ENCODE peak calls at places on chromosome 21, in ten cellular contexts. U is body of pancreas, W is A549, P is IMR-90, R is tibial artery, Z is OCI-LY7, X is RWPE2, C is BE2C, Y is AG04450, F is stomach. M is an unnamed sample. For H3K9me3, the result is how much of the 10 kb centered on the place peaks cover.

GRCh38 chr21:23809573-23809972 is 1797.7 kb downstream of the MRPL39 start:
- DNase-seq in U (no peak), F (no peak), Z (no peak), X (no peak), C (no peak), W (no peak), P (no peak), R (no peak), Y (no peak), M (no peak)

GRCh38 chr21:24076179-24076578 is 1531.1 kb downstream of the MRPL39 start:
- DNase-seq in X (no peak), Y (peak), F (no peak), U (no peak), Z (no peak), W (no peak), P (peak), C (no peak), R (no peak), M (no peak)

GRCh38 chr21:36959020-36959835 is 7.2 kb downstream of the HLCS start:
- DNase-seq in F (no peak), P (no peak), Y (no peak), Z (no peak), W (no peak), U (no peak), X (no peak), C (no peak), R (no peak), M (no peak)

GRCh38 chr21:23638131-23638530 is 1969.2 kb downstream of the MRPL39 start:
- DNase-seq in F (no peak), C (no peak), Y (no peak), P (no peak), Z (no peak), U (no peak), R (no peak), W (no peak), X (no peak), M (no peak)

GRCh38 chr21:33265664-33266049 is 510 bp upstream of the IL10RB start:
- DNase-seq in Y (no peak), P (peak), Z (peak), C (no peak), U (no peak), R (peak), F (peak), W (no peak), X (no peak), M (peak)

GRCh38 chr21:19322360-19322759 is 918.8 kb upstream of the TMPRSS15 start:
- DNase-seq in W (no peak), R (no peak), X (no peak), F (no peak), C (no peak), U (no peak), Y (no peak), Z (no peak), P (no peak), M (no peak)

GRCh38 chr21:38914531-38915385 is 109.0 kb downstream of the ETS2 start:
- DNase-seq in P (peak), U (no peak), Y (no peak), C (no peak), X (no peak), Z (no peak), F (no peak), R (no peak), W (no peak), M (no peak)

GRCh38 chr21:38787461-38788274 is 18.1 kb upstream of the ETS2 start:
- DNase-seq in R (no peak), P (peak), Y (no peak), F (peak), W (peak), X (peak), Z (no peak), U (peak), C (peak), M (no peak)

GRCh38 chr21:14863745-14864210 is 201.0 kb downstream of the NRIP1 start:
- DNase-seq in Y (no peak), R (no peak), W (no peak), C (no peak), F (no peak), P (peak), Z (no peak), X (no peak), U (no peak), M (no peak)

GRCh38 chr21:33816148-33816547 is 99.5 kb downstream of the ATP5PO start:
- DNase-seq in Z (no peak), W (no peak), Y (no peak), X (no peak), P (no peak), R (no peak), C (no peak), F (no peak), U (no peak), M (no peak)

GRCh38 chr21:24123785-24124184 is 1483.5 kb downstream of the MRPL39 start:
- DNase-seq in C (no peak), F (no peak), Z (no peak), R (no peak), U (no peak), P (peak), W (no peak), X (no peak), Y (no peak), M (no peak)

GRCh38 chr21:33026878-33027400 is 1.2 kb downstream of the OLIG2 start:
- DNase-seq in C (no peak), W (no peak), U (no peak), X (no peak), F (no peak), Z (no peak), R (no peak), Y (no peak), P (peak), M (no peak)

GRCh38 chr21:43363506-43364260 is 63.2 kb downstream of the SIK1 start:
- DNase-seq in Z (no peak), C (no peak), U (no peak), R (no peak), W (no peak), X (no peak), P (no peak), F (no peak), Y (no peak), M (no peak)

GRCh38 chr21:23402929-23403520 is 2204.3 kb downstream of the MRPL39 start:
- DNase-seq in Z (no peak), F (no peak), C (no peak), X (no peak), P (no peak), U (no peak), R (no peak), Y (no peak), W (no peak), M (no peak)

GRCh38 chr21:8991088-8991907 is 1530.1 kb upstream of the TPTE start:
- DNase-seq in Z (no peak), R (no peak), F (no peak), Y (no peak), U (no peak), W (no peak), C (peak), P (no peak), X (no peak), M (no peak)

GRCh38 chr21:17083084-17083483 is 429.8 kb upstream of the CXADR start:
- DNase-seq in U (no peak), F (no peak), W (no peak), Z (no peak), X (no peak), P (no peak), Y (no peak), R (no peak), C (no peak), M (no peak)

GRCh38 chr21:16829532-16829931 is 683.3 kb upstream of the CXADR start:
- DNase-seq in C (no peak), P (no peak), F (no peak), Y (no peak), X (no peak), Z (no peak), W (no peak), U (no peak), R (no peak), M (no peak)

GRCh38 chr21:38487906-38488639 is 10.2 kb downstream of the ERG start:
- DNase-seq in W (no peak), R (no peak), P (no peak), X (no peak), Z (no peak), F (no peak), C (no peak), U (no peak), Y (no peak), M (no peak)

GRCh38 chr21:31781737-31782136 is 49.8 kb upstream of the SCAF4 start:
- DNase-seq in Z (no peak), X (no peak), C (peak), R (peak), F (no peak), Y (no peak), W (no peak), P (peak), U (peak), M (peak)
- TF ChIP-seq CTCF in Z (no peak), X (no peak), C (no peak), R (no peak), F (no peak), Y (no peak), W (no peak), P (no peak), U (no peak), M (no peak)

GRCh38 chr21:46104104-46104503 is 6.2 kb downstream of the COL6A2 start:
- DNase-seq in P (no peak), X (no peak), R (no peak), C (no peak), W (no peak), Z (no peak), Y (no peak), F (no peak), U (no peak), M (no peak)
- H3K9me3 ChIP-seq in P (under half), X (under half), R (under half), C (under half), W (under half), Z (under half), Y (under half), F (under half), U (under half), M (under half)

GRCh38 chr21:34880401-34880800 is 168.7 kb downstream of the RUNX1 start:
- DNase-seq in W (no peak), U (no peak), P (no peak), C (no peak), X (no peak), Z (no peak), Y (no peak), R (no peak), F (no peak), M (no peak)
- TF ChIP-seq CTCF in W (no peak), U (no peak), P (no peak), C (no peak), X (no peak), Z (no peak), Y (no peak), R (no peak), F (no peak), M (no peak)

GRCh38 chr21:25214676-25215075 is 392.6 kb downstream of the MRPL39 start:
- DNase-seq in R (no peak), X (no peak), Y (no peak), C (no peak), U (no peak), F (no peak), W (no peak), P (no peak), Z (no peak), M (no peak)

GRCh38 chr21:25220954-25221353 is 386.3 kb downstream of the MRPL39 start:
- DNase-seq in F (no peak), X (no peak), W (no peak), C (no peak), R (no peak), P (no peak), U (no peak), Y (no peak), Z (no peak), M (no peak)

GRCh38 chr21:25220169-25220568 is 387.1 kb downstream of the MRPL39 start:
- DNase-seq in R (no peak), W (no peak), C (no peak), F (no peak), X (no peak), Z (no peak), Y (no peak), U (no peak), P (no peak), M (no peak)

DNA sequence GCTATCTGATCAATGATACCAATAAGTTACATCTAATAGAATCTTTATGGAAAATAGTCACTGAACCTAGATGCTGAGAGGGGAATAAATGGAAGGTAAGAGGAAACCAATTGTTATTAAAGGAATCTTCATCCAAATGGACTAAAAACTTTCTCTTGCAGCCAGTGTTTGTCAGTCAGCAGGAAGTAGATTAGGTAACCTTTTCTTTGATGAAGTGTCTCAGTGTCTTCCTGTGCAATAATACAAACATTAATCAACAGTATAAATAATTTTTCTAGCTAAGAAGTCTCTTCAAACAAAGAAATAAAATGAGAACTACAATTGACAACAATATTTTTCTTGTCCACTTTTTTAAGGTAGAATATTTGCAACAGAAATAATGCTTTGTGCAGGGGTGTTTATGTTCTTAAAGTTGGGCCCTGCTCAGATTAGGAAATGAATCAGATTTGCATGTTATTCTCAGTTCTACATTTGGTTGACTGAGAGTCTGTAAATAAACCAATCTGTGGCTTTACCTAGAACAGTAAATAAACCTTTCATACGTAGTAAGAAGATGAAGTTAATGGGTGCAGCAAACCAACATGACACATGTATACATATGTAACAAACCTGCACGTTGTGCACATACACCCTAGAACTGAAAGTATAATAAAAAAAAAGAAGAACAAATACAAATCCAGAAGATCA is 391.4 kb downstream of the MRPL39 start:
- DNase-seq in U (no peak), R (no peak), W (no peak), Y (no peak), F (no peak), Z (no peak), C (no peak), P (no peak), X (no peak), M (no peak)
- H3K9me3 ChIP-seq in U (under half), R (under half), W (under half), Y (under half), F (under half), Z (under half), C (under half), P (under half), X (under half), M (under half)

DNA sequence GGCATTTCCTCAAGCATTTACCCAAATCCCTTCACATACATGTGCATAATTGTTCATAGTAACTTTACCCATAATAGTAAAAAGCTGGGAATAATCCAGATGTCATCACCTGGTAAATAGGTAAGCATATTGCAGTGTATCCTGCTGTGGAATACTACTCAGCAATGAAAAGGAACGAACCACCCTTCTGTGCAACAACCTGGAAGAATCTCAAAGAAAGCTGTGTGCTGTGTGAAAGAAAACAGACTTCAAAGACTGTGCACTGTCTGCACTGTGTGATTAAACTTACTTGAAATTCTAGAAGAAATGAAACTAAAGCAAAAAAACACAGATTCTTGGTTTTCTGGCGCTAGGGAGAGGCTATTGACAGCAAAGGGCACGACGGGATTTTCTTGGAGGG is 13.5 kb downstream of the TFF2 start:
- DNase-seq in W (no peak), R (no peak), Y (no peak), C (no peak), X (no peak), P (no peak), Z (no peak), F (no peak), U (no peak), M (no peak)
- TF ChIP-seq CTCF in W (no peak), R (no peak), Y (no peak), C (no peak), X (no peak), P (no peak), Z (no peak), F (no peak), U (no peak), M (no peak)

DNA sequence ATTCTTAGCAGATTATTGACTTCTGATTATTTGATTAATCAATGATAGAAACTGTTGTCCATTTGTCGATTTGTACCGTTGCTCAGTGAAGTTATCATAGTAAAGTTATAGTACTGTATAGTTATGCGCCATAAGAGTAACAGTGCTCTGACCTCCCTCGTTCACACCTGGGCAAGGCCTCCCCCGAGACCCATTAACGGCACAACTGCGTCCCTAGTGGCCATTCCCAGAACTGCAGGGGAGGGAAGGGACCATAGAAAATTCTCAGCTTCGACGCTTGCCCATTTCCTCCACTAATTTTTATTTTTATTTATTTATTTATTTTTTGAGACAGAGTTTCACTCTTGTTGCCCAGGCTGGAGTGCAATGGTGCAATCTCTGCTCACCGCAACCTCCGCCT is 334.4 kb downstream of the DSCAM start:
- DNase-seq in R (no peak), F (no peak), U (no peak), C (peak), W (no peak), X (no peak), Z (peak), Y (no peak), P (no peak), M (no peak)
- H3K9me3 ChIP-seq in R (under half), F (under half), U (under half), C (under half), W (under half), X (under half), Z (under half), Y (under half), P (under half), M (under half)

DNA sequence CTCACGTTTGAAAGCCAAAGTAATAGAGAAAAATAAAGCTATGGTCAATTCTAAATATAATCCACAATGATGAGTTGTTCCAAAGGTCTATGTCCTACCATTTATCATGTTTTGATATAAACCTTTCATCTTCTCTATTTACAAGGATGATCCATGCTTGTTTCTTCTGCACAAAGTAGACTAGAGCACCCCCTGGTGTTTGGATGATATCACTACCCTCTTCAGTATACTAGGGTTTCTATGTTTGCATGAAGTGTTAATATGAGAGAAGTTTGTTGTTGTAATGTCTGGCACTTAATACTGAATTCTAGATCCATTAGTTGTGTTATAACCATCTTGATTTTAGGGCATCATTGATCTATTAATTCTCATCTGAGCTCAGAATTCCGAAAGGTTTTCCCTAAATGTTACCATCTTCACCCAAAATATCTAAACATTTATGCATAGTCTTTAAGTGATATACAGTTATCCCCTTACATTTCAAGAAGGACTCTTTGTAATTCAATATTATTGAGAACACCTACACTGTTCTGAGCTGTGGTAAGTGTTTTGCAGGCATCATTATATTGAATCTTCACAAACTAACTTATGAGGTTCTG is 21.1 kb downstream of the CLDN8 start:
- DNase-seq in F (no peak), Y (no peak), X (no peak), U (no peak), R (no peak), W (no peak), Z (peak), C (peak), P (no peak), M (no peak)
- TF ChIP-seq CTCF in F (no peak), Y (peak), X (peak), U (peak), R (peak), W (no peak), Z (peak), C (peak), P (no peak), M (no peak)

GRCh38 chr21:27244796-27245195 is 277.9 kb upstream of the ADAMTS5 start:
- DNase-seq in C (no peak), Y (no peak), F (no peak), U (no peak), Z (no peak), X (no peak), R (no peak), W (no peak), P (no peak), M (no peak)
- H3K9me3 ChIP-seq in C (under half), Y (under half), F (under half), U (under half), Z (under half), X (under half), R (under half), W (under half), P (under half), M (under half)

GRCh38 chr21:44503901-44504399 is 36.0 kb downstream of the KRTAP10-1 start:
- DNase-seq in U (no peak), W (no peak), X (no peak), P (no peak), F (no peak), Z (no peak), C (no peak), Y (no peak), R (no peak), M (no peak)
- TF ChIP-seq CTCF in U (no peak), W (no peak), X (no peak), P (no peak), F (no peak), Z (no peak), C (no peak), Y (no peak), R (no peak), M (no peak)